ENCODE peak calls at places on chromosomes 3 and 15, in ten cellular contexts. I, H, A, Y, B, F, E, V, D and M are unnamed samples.

GRCh38 chr3:190101320-190102117 is 19.2 kb downstream of the P3H2 start:
- DNase-seq in I (no peak), H (no peak), A (no peak), Y (no peak), B (no peak), F (no peak), E (no peak), V (no peak), D (no peak), M (no peak)

GRCh38 chr3:149367021-149367840 is 10.2 kb downstream of the TM4SF1 start:
- DNase-seq in I (no peak), H (no peak), A (no peak), Y (peak; percentile 42), B (peak; percentile 95), F (no peak), E (no peak), V (peak; percentile 10), D (no peak), M (no peak)

GRCh38 chr3:63656791-63657190 is 4.3 kb downstream of the SNTN start:
- DNase-seq in I (no peak), H (no peak), A (no peak), Y (no peak), B (no peak), F (no peak), E (peak; percentile 29), V (no peak), D (no peak), M (no peak)

GRCh38 chr3:159948423-159949140 is 40.1 kb upstream of the IL12A start:
- DNase-seq in I (no peak), H (no peak), A (no peak), Y (no peak), B (no peak), F (no peak), E (no peak), V (no peak), D (no peak), M (no peak)

GRCh38 chr15:101590785-101591184 is 61.4 kb downstream of the TM2D3 start:
- DNase-seq in I (no peak), H (no peak), A (no peak), Y (no peak), B (no peak), F (no peak), E (no peak), V (no peak), D (no peak), M (no peak)

GRCh38 chr3:169237181-169237580 is 426.3 kb downstream of the MECOM start:
- DNase-seq in I (no peak), H (no peak), A (no peak), Y (no peak), B (no peak), F (no peak), E (peak; percentile 19), V (no peak), D (no peak), M (no peak)

GRCh38 chr15:64149424-64150235 is 1.9 kb upstream of the SNX22 start:
- DNase-seq in I (peak; percentile 38), H (no peak), A (no peak), Y (peak; percentile 57), B (no peak), F (no peak), E (no peak), V (peak; percentile 40), D (peak; percentile 12), M (no peak)

GRCh38 chr15:91853968-91854943 is 748 bp downstream of the SLCO3A1 start:
- DNase-seq in I (peak; percentile 89), H (peak; percentile 27), A (peak; percentile 59), Y (peak; percentile 46), B (no peak), F (peak; percentile 13), E (peak; percentile 43), V (peak; percentile 53), D (no peak), M (peak; percentile 92)